ENCODE peak calls at places on chromosomes 1 and 21, in nine cellular contexts. One of them, this sample, is unnamed.
A peak's percentile ranks its signal among the peaks of the same experiment; 100 is the strongest.

GRCh38 chr1:94580367-94581115 is 39.0 kb upstream of the F3 start:
- DNase-seq in skeletal muscle cell: no peak
- DNase-seq in stimulated activated CD8-positive, alpha-beta memory T cell treated with anti-CD3 and anti-CD28 coated beads, Interleukin-7, amount 100 ng/mL, for 1 hour: no peak
- DNase-seq in stimulated activated naive CD8-positive, alpha-beta T cell treated with anti-CD3 and anti-CD28 coated beads, Interleukin-15, Interleukin-2, amounts not matched to agents 100 U/mL and 50 U/mL, for 24 hours: no peak
- DNase-seq in NCI-H1417: no peak
- DNase-seq in myocyte: no peak
- DNase-seq in NCI-H1092: no peak
- DNase-seq in ELF-1: no peak
- DNase-seq in heart right ventricle: no peak
- DNase-seq in this sample: no peak

GRCh38 chr1:183832472-183832871 is 27.6 kb downstream of the RGL1 start:
- DNase-seq in skeletal muscle cell: no peak
- DNase-seq in stimulated activated CD8-positive, alpha-beta memory T cell treated with anti-CD3 and anti-CD28 coated beads, Interleukin-7, amount 100 ng/mL, for 1 hour: no peak
- DNase-seq in stimulated activated naive CD8-positive, alpha-beta T cell treated with anti-CD3 and anti-CD28 coated beads, Interleukin-15, Interleukin-2, amounts not matched to agents 100 U/mL and 50 U/mL, for 24 hours: no peak
- DNase-seq in NCI-H1417: no peak
- DNase-seq in myocyte: no peak
- DNase-seq in NCI-H1092: no peak
- DNase-seq in ELF-1: no peak
- DNase-seq in heart right ventricle: no peak
- DNase-seq in this sample: no peak

GRCh38 chr1:47931395-47931794 is 65.8 kb downstream of the TRABD2B start:
- DNase-seq in skeletal muscle cell: no peak
- DNase-seq in stimulated activated CD8-positive, alpha-beta memory T cell treated with anti-CD3 and anti-CD28 coated beads, Interleukin-7, amount 100 ng/mL, for 1 hour: no peak
- DNase-seq in stimulated activated naive CD8-positive, alpha-beta T cell treated with anti-CD3 and anti-CD28 coated beads, Interleukin-15, Interleukin-2, amounts not matched to agents 100 U/mL and 50 U/mL, for 24 hours: no peak
- DNase-seq in NCI-H1417: peak; percentile 51
- DNase-seq in myocyte: no peak
- DNase-seq in NCI-H1092: peak; percentile 8
- DNase-seq in ELF-1: peak; percentile 40
- DNase-seq in heart right ventricle: no peak
- DNase-seq in this sample: no peak

GRCh38 chr1:97120821-97121220 is 399.2 kb downstream of the PTBP2 start:
- DNase-seq in skeletal muscle cell: no peak
- DNase-seq in stimulated activated CD8-positive, alpha-beta memory T cell treated with anti-CD3 and anti-CD28 coated beads, Interleukin-7, amount 100 ng/mL, for 1 hour: no peak
- DNase-seq in stimulated activated naive CD8-positive, alpha-beta T cell treated with anti-CD3 and anti-CD28 coated beads, Interleukin-15, Interleukin-2, amounts not matched to agents 100 U/mL and 50 U/mL, for 24 hours: no peak
- DNase-seq in NCI-H1417: no peak
- DNase-seq in myocyte: no peak
- DNase-seq in NCI-H1092: no peak
- DNase-seq in ELF-1: no peak
- DNase-seq in heart right ventricle: no peak
- DNase-seq in this sample: no peak

GRCh38 chr1:14303011-14303410 is 295.5 kb upstream of the KAZN start:
- DNase-seq in skeletal muscle cell: no peak
- DNase-seq in stimulated activated CD8-positive, alpha-beta memory T cell treated with anti-CD3 and anti-CD28 coated beads, Interleukin-7, amount 100 ng/mL, for 1 hour: no peak
- DNase-seq in stimulated activated naive CD8-positive, alpha-beta T cell treated with anti-CD3 and anti-CD28 coated beads, Interleukin-15, Interleukin-2, amounts not matched to agents 100 U/mL and 50 U/mL, for 24 hours: no peak
- DNase-seq in NCI-H1417: no peak
- DNase-seq in myocyte: no peak
- DNase-seq in NCI-H1092: no peak
- DNase-seq in ELF-1: no peak
- DNase-seq in heart right ventricle: no peak
- DNase-seq in this sample: no peak

GRCh38 chr21:42332557-42332956 is 17.3 kb upstream of the TFF3 start:
- DNase-seq in skeletal muscle cell: no peak
- DNase-seq in stimulated activated CD8-positive, alpha-beta memory T cell treated with anti-CD3 and anti-CD28 coated beads, Interleukin-7, amount 100 ng/mL, for 1 hour: no peak
- DNase-seq in stimulated activated naive CD8-positive, alpha-beta T cell treated with anti-CD3 and anti-CD28 coated beads, Interleukin-15, Interleukin-2, amounts not matched to agents 100 U/mL and 50 U/mL, for 24 hours: no peak
- DNase-seq in NCI-H1417: no peak
- DNase-seq in myocyte: no peak
- DNase-seq in NCI-H1092: no peak
- DNase-seq in ELF-1: no peak
- DNase-seq in heart right ventricle: no peak
- DNase-seq in this sample: no peak

GRCh38 chr1:24318238-24318987 is 744 bp upstream of the GRHL3 start:
- DNase-seq in skeletal muscle cell: no peak
- DNase-seq in stimulated activated CD8-positive, alpha-beta memory T cell treated with anti-CD3 and anti-CD28 coated beads, Interleukin-7, amount 100 ng/mL, for 1 hour: no peak
- DNase-seq in stimulated activated naive CD8-positive, alpha-beta T cell treated with anti-CD3 and anti-CD28 coated beads, Interleukin-15, Interleukin-2, amounts not matched to agents 100 U/mL and 50 U/mL, for 24 hours: no peak
- DNase-seq in NCI-H1417: no peak
- DNase-seq in myocyte: peak; percentile 87
- DNase-seq in NCI-H1092: no peak
- DNase-seq in ELF-1: no peak
- DNase-seq in heart right ventricle: no peak
- DNase-seq in this sample: no peak

GRCh38 chr1:108878678-108879077 is 1.9 kb downstream of the GPSM2 start:
- DNase-seq in skeletal muscle cell: no peak
- DNase-seq in stimulated activated CD8-positive, alpha-beta memory T cell treated with anti-CD3 and anti-CD28 coated beads, Interleukin-7, amount 100 ng/mL, for 1 hour: no peak
- DNase-seq in stimulated activated naive CD8-positive, alpha-beta T cell treated with anti-CD3 and anti-CD28 coated beads, Interleukin-15, Interleukin-2, amounts not matched to agents 100 U/mL and 50 U/mL, for 24 hours: no peak
- DNase-seq in NCI-H1417: peak; percentile 7
- DNase-seq in myocyte: peak; percentile 52
- DNase-seq in NCI-H1092: no peak
- DNase-seq in ELF-1: no peak
- DNase-seq in heart right ventricle: no peak
- DNase-seq in this sample: no peak

GRCh38 chr1:180486092-180486491 is 16.3 kb downstream of the ACBD6 start:
- DNase-seq in skeletal muscle cell: no peak
- DNase-seq in stimulated activated CD8-positive, alpha-beta memory T cell treated with anti-CD3 and anti-CD28 coated beads, Interleukin-7, amount 100 ng/mL, for 1 hour: no peak
- DNase-seq in stimulated activated naive CD8-positive, alpha-beta T cell treated with anti-CD3 and anti-CD28 coated beads, Interleukin-15, Interleukin-2, amounts not matched to agents 100 U/mL and 50 U/mL, for 24 hours: no peak
- DNase-seq in NCI-H1417: peak; percentile 68
- DNase-seq in myocyte: no peak
- DNase-seq in NCI-H1092: peak; percentile 68
- DNase-seq in ELF-1: no peak
- DNase-seq in heart right ventricle: no peak
- DNase-seq in this sample: no peak